ENCODE peak calls at places on chromosomes 11 and 22, in ten cellular contexts. One of them, this sample, is unnamed. For H3K4me1, the result is how much of the 10 kb centered on the place peaks cover.

GRCh38 chr22:39724857-39725256 is 154.3 kb downstream of the CACNA1I start:
- DNase-seq in foreskin keratinocyte: no peak
- DNase-seq in left lung: no peak
- DNase-seq in tibial nerve: no peak
- DNase-seq in PC-9: no peak
- DNase-seq in CD8-positive, alpha-beta T cell: no peak
- DNase-seq in neuronal stem cell: no peak
- DNase-seq in CD8-positive, alpha-beta memory T cell: no peak
- DNase-seq in mesenchymal stem cell: no peak
- DNase-seq in ovary: no peak
- DNase-seq in this sample: no peak

GRCh38 chr11:69899957-69900821 is 81.0 kb upstream of the FGF3 start:
- DNase-seq in ovary: no peak
- DNase-seq in CD8-positive, alpha-beta T cell: no peak
- DNase-seq in neuronal stem cell: no peak
- DNase-seq in foreskin keratinocyte: no peak
- DNase-seq in left lung: no peak
- DNase-seq in CD8-positive, alpha-beta memory T cell: no peak
- DNase-seq in mesenchymal stem cell: peak
- DNase-seq in PC-9: peak
- DNase-seq in tibial nerve: no peak
- DNase-seq in this sample: no peak

GRCh38 chr22:26484360-26484706 is 656 bp downstream of the SRRD start:
- DNase-seq in foreskin keratinocyte: no peak
- DNase-seq in tibial nerve: no peak
- DNase-seq in neuronal stem cell: no peak
- DNase-seq in ovary: no peak
- DNase-seq in mesenchymal stem cell: no peak
- DNase-seq in CD8-positive, alpha-beta T cell: no peak
- DNase-seq in PC-9: no peak
- DNase-seq in CD8-positive, alpha-beta memory T cell: peak
- DNase-seq in left lung: no peak
- DNase-seq in this sample: no peak

GRCh38 chr22:50261615-50262459 is at the start of gene MAPK12:
- DNase-seq in PC-9: no peak
- DNase-seq in CD8-positive, alpha-beta memory T cell: no peak
- DNase-seq in left lung: no peak
- DNase-seq in foreskin keratinocyte: no peak
- DNase-seq in ovary: peak
- DNase-seq in neuronal stem cell: peak
- DNase-seq in tibial nerve: no peak
- DNase-seq in mesenchymal stem cell: peak
- DNase-seq in CD8-positive, alpha-beta T cell: no peak
- DNase-seq in this sample: no peak

GRCh38 chr22:19147193-19147780 is 2.8 kb downstream of the GSC2 start:
- DNase-seq in CD8-positive, alpha-beta memory T cell: no peak
- DNase-seq in ovary: no peak
- DNase-seq in mesenchymal stem cell: no peak
- DNase-seq in CD8-positive, alpha-beta T cell: no peak
- DNase-seq in PC-9: no peak
- DNase-seq in left lung: no peak
- DNase-seq in tibial nerve: no peak
- DNase-seq in neuronal stem cell: no peak
- DNase-seq in foreskin keratinocyte: no peak
- DNase-seq in this sample: no peak

GRCh38 chr22:38731703-38732161 is 24.1 kb downstream of the SUN2 start:
- DNase-seq in left lung: no peak
- DNase-seq in CD8-positive, alpha-beta memory T cell: no peak
- DNase-seq in CD8-positive, alpha-beta T cell: no peak
- DNase-seq in tibial nerve: no peak
- DNase-seq in ovary: peak
- DNase-seq in PC-9: no peak
- DNase-seq in mesenchymal stem cell: no peak
- DNase-seq in foreskin keratinocyte: no peak
- DNase-seq in neuronal stem cell: no peak
- DNase-seq in this sample: peak

GRCh38 chr22:39091136-39092081 is 5.6 kb upstream of the APOBEC3H start:
- DNase-seq in left lung: no peak
- DNase-seq in PC-9: no peak
- DNase-seq in neuronal stem cell: no peak
- DNase-seq in tibial nerve: no peak
- DNase-seq in CD8-positive, alpha-beta T cell: no peak
- DNase-seq in ovary: no peak
- DNase-seq in CD8-positive, alpha-beta memory T cell: no peak
- DNase-seq in foreskin keratinocyte: no peak
- DNase-seq in mesenchymal stem cell: no peak
- DNase-seq in this sample: no peak

GRCh38 chr22:42716649-42717127 is 4.0 kb downstream of the A4GALT start:
- DNase-seq in tibial nerve: no peak
- DNase-seq in ovary: no peak
- DNase-seq in neuronal stem cell: no peak
- DNase-seq in mesenchymal stem cell: no peak
- DNase-seq in CD8-positive, alpha-beta memory T cell: no peak
- DNase-seq in foreskin keratinocyte: no peak
- DNase-seq in CD8-positive, alpha-beta T cell: no peak
- DNase-seq in left lung: no peak
- DNase-seq in PC-9: no peak
- DNase-seq in this sample: no peak

GRCh38 chr11:66325140-66325754 is 8.4 kb upstream of the CD248 start:
- DNase-seq in CD8-positive, alpha-beta memory T cell: no peak
- DNase-seq in left lung: no peak
- DNase-seq in ovary: no peak
- DNase-seq in CD8-positive, alpha-beta T cell: no peak
- DNase-seq in tibial nerve: no peak
- DNase-seq in PC-9: no peak
- DNase-seq in neuronal stem cell: no peak
- DNase-seq in mesenchymal stem cell: peak
- DNase-seq in foreskin keratinocyte: no peak
- DNase-seq in this sample: peak

GRCh38 chr11:66321606-66322005 is 4.8 kb upstream of the CD248 start:
- DNase-seq in mesenchymal stem cell: no peak
- DNase-seq in CD8-positive, alpha-beta memory T cell: no peak
- DNase-seq in tibial nerve: no peak
- DNase-seq in foreskin keratinocyte: no peak
- DNase-seq in PC-9: no peak
- DNase-seq in left lung: no peak
- DNase-seq in CD8-positive, alpha-beta T cell: no peak
- DNase-seq in neuronal stem cell: no peak
- DNase-seq in ovary: no peak
- DNase-seq in this sample: no peak

GRCh38 chr11:66324626-66325025 is 7.8 kb upstream of the CD248 start:
- DNase-seq in foreskin keratinocyte: no peak
- DNase-seq in ovary: no peak
- DNase-seq in CD8-positive, alpha-beta T cell: no peak
- DNase-seq in mesenchymal stem cell: peak
- DNase-seq in tibial nerve: no peak
- DNase-seq in CD8-positive, alpha-beta memory T cell: no peak
- DNase-seq in PC-9: no peak
- DNase-seq in neuronal stem cell: no peak
- DNase-seq in left lung: no peak
- DNase-seq in this sample: peak

GRCh38 chr11:66323684-66324083 is 6.8 kb upstream of the CD248 start:
- DNase-seq in mesenchymal stem cell: no peak
- DNase-seq in ovary: no peak
- DNase-seq in foreskin keratinocyte: no peak
- DNase-seq in left lung: no peak
- DNase-seq in PC-9: no peak
- DNase-seq in CD8-positive, alpha-beta memory T cell: no peak
- DNase-seq in tibial nerve: no peak
- DNase-seq in CD8-positive, alpha-beta T cell: no peak
- DNase-seq in neuronal stem cell: no peak
- DNase-seq in this sample: no peak

DNA sequence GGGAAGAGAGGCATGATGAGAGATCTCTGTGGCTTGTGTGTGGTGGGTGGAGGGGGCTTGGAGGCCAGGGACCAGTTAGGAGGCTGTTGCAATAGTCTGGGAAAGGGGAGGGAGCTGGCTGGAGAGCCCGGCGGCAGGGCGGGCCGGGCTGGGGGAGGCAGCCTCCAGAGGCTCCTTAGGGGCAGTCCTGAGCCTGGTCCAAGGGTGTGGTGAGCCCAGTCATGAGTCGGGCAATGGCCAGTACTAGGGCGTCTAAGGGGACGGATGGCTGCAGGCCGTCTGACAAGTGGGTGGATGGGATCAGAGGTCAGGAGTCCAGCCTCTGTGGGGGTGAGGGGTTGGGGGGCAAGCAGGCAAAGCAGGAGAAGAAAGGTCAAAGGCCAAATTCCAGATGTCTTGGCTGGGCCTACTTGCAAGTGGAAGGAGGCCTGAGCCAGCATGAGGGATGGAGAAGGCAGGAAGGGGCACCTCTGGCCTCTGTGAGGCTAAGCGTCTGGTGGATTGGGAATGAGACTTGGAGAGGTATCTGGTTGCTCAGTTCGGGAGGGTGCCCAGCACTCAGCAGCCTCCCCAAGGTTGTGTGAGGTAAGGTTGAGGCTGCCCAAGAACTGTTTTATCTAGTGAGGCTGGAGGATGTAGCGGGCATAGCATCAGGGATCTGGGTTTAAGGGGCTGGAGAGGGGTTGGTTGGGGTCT is 6.0 kb upstream of the CD248 start:
- DNase-seq in foreskin keratinocyte: no peak
- DNase-seq in PC-9: no peak
- DNase-seq in mesenchymal stem cell: no peak
- DNase-seq in neuronal stem cell: no peak
- DNase-seq in left lung: no peak
- DNase-seq in ovary: no peak
- DNase-seq in CD8-positive, alpha-beta T cell: no peak
- DNase-seq in tibial nerve: peak
- DNase-seq in CD8-positive, alpha-beta memory T cell: no peak
- DNase-seq in this sample: no peak
- H3K27ac ChIP-seq in foreskin keratinocyte: no peak
- H3K27ac ChIP-seq in PC-9: no peak
- H3K27ac ChIP-seq in mesenchymal stem cell: no peak
- H3K27ac ChIP-seq in neuronal stem cell: no peak
- H3K27ac ChIP-seq in left lung: no peak
- H3K27ac ChIP-seq in ovary: no peak
- H3K27ac ChIP-seq in CD8-positive, alpha-beta T cell: no peak
- H3K27ac ChIP-seq in tibial nerve: peak
- H3K27ac ChIP-seq in CD8-positive, alpha-beta memory T cell: no peak
- H3K27ac ChIP-seq in this sample: no peak

GRCh38 chr22:23245045-23245798 is 64.9 kb downstream of the BCR start:
- DNase-seq in neuronal stem cell: no peak
- DNase-seq in CD8-positive, alpha-beta memory T cell: no peak
- DNase-seq in left lung: no peak
- DNase-seq in foreskin keratinocyte: peak
- DNase-seq in tibial nerve: no peak
- DNase-seq in mesenchymal stem cell: no peak
- DNase-seq in ovary: no peak
- DNase-seq in PC-9: no peak
- DNase-seq in CD8-positive, alpha-beta T cell: no peak
- DNase-seq in this sample: peak

GRCh38 chr22:23246982-23247766 is 66.9 kb downstream of the BCR start:
- DNase-seq in neuronal stem cell: no peak
- DNase-seq in ovary: peak
- DNase-seq in foreskin keratinocyte: no peak
- DNase-seq in left lung: no peak
- DNase-seq in tibial nerve: no peak
- DNase-seq in PC-9: no peak
- DNase-seq in mesenchymal stem cell: no peak
- DNase-seq in CD8-positive, alpha-beta T cell: no peak
- DNase-seq in CD8-positive, alpha-beta memory T cell: no peak
- DNase-seq in this sample: peak

GRCh38 chr22:23243859-23244689 is 63.8 kb downstream of the BCR start:
- DNase-seq in tibial nerve: no peak
- DNase-seq in mesenchymal stem cell: no peak
- DNase-seq in neuronal stem cell: no peak
- DNase-seq in CD8-positive, alpha-beta memory T cell: no peak
- DNase-seq in left lung: no peak
- DNase-seq in PC-9: no peak
- DNase-seq in CD8-positive, alpha-beta T cell: no peak
- DNase-seq in foreskin keratinocyte: no peak
- DNase-seq in ovary: no peak
- DNase-seq in this sample: no peak

GRCh38 chr22:23244690-23245044 is 64.4 kb downstream of the BCR start:
- DNase-seq in ovary: no peak
- DNase-seq in neuronal stem cell: no peak
- DNase-seq in CD8-positive, alpha-beta T cell: no peak
- DNase-seq in tibial nerve: no peak
- DNase-seq in left lung: no peak
- DNase-seq in CD8-positive, alpha-beta memory T cell: no peak
- DNase-seq in foreskin keratinocyte: no peak
- DNase-seq in mesenchymal stem cell: no peak
- DNase-seq in PC-9: no peak
- DNase-seq in this sample: no peak

GRCh38 chr22:23245799-23246136 is 65.5 kb downstream of the BCR start:
- DNase-seq in ovary: no peak
- DNase-seq in CD8-positive, alpha-beta T cell: no peak
- DNase-seq in foreskin keratinocyte: no peak
- DNase-seq in PC-9: no peak
- DNase-seq in mesenchymal stem cell: no peak
- DNase-seq in CD8-positive, alpha-beta memory T cell: no peak
- DNase-seq in neuronal stem cell: no peak
- DNase-seq in left lung: no peak
- DNase-seq in tibial nerve: no peak
- DNase-seq in this sample: no peak
- H3K4me1 ChIP-seq in ovary: under half
- H3K4me1 ChIP-seq in CD8-positive, alpha-beta T cell: half or more
- H3K4me1 ChIP-seq in foreskin keratinocyte: under half
- H3K4me1 ChIP-seq in PC-9: under half
- H3K4me1 ChIP-seq in mesenchymal stem cell: under half
- H3K4me1 ChIP-seq in CD8-positive, alpha-beta memory T cell: half or more
- H3K4me1 ChIP-seq in neuronal stem cell: under half
- H3K4me1 ChIP-seq in left lung: under half
- H3K4me1 ChIP-seq in tibial nerve: under half
- H3K4me1 ChIP-seq in this sample: half or more

DNA sequence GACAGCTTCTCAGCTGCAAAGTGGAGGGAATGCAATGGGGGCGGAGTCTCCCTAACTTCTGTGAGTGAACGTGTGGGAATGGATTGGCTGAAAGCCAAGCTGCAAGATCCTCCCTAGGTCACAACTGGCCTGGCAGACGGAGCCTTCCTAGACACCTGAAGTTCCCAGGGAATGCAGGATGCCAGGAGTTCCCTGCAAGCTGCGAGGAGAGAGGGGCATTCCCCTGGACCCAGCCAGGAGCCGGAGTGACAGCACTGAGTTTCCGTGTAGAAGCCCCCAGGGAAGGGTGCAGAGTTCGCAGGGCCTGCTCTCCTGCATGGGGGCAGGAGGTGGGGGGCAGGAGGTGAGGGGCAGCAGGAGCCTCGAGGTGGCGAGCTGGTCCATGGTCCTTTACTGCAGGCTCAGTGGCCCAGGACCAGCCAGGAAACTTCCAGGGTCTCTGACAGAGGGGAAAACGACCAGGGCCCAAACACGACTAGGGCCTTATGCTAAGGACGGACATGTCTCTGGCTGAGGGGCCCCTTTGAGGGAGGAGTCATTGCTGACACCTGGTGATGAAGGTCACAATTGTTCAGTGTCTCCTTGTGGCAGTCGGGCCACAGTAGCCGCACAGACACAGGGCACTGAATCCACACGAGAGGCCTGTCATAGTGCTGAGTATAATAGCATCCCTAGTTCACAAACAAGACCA is 141.4 kb downstream of the FBXO7 start:
- DNase-seq in CD8-positive, alpha-beta T cell: no peak
- DNase-seq in neuronal stem cell: no peak
- DNase-seq in foreskin keratinocyte: no peak
- DNase-seq in tibial nerve: no peak
- DNase-seq in ovary: no peak
- DNase-seq in mesenchymal stem cell: no peak
- DNase-seq in left lung: no peak
- DNase-seq in PC-9: no peak
- DNase-seq in CD8-positive, alpha-beta memory T cell: no peak
- DNase-seq in this sample: no peak
- H3K27ac ChIP-seq in CD8-positive, alpha-beta T cell: no peak
- H3K27ac ChIP-seq in neuronal stem cell: no peak
- H3K27ac ChIP-seq in foreskin keratinocyte: no peak
- H3K27ac ChIP-seq in tibial nerve: no peak
- H3K27ac ChIP-seq in ovary: no peak
- H3K27ac ChIP-seq in mesenchymal stem cell: no peak
- H3K27ac ChIP-seq in left lung: no peak
- H3K27ac ChIP-seq in PC-9: no peak
- H3K27ac ChIP-seq in CD8-positive, alpha-beta memory T cell: no peak
- H3K27ac ChIP-seq in this sample: no peak

DNA sequence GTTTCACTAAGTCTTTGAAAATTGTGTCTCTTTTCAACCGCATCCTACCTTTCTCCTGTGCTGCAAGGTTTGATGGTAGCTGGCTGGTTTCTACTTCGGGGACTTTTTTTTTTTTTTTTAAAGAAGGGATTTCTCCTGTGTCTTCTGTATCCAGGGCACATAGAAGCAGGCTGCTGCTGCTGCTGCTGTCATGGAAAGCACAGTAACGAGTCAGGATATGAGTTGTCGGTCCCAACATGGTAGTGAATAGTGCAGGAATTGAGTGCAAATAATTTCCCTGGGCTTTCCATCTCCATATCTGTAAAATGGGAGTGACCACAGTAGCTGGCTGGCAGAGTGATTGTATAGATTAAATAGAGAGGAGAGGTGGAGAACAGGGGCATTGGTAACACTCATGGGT is 118.3 kb upstream of the NAV2 start:
- DNase-seq in left lung: no peak
- DNase-seq in mesenchymal stem cell: no peak
- DNase-seq in CD8-positive, alpha-beta T cell: no peak
- DNase-seq in tibial nerve: no peak
- DNase-seq in ovary: no peak
- DNase-seq in neuronal stem cell: no peak
- DNase-seq in CD8-positive, alpha-beta memory T cell: no peak
- DNase-seq in PC-9: no peak
- DNase-seq in foreskin keratinocyte: no peak
- DNase-seq in this sample: no peak
- H3K4me1 ChIP-seq in left lung: under half
- H3K4me1 ChIP-seq in mesenchymal stem cell: under half
- H3K4me1 ChIP-seq in CD8-positive, alpha-beta T cell: under half
- H3K4me1 ChIP-seq in tibial nerve: under half
- H3K4me1 ChIP-seq in ovary: under half
- H3K4me1 ChIP-seq in neuronal stem cell: under half
- H3K4me1 ChIP-seq in CD8-positive, alpha-beta memory T cell: under half
- H3K4me1 ChIP-seq in PC-9: under half
- H3K4me1 ChIP-seq in foreskin keratinocyte: under half
- H3K4me1 ChIP-seq in this sample: under half

This sample was measured in SJSA1.